ENCODE peak calls at places on chromosomes 2 and 18, in four cellular contexts. F is HL-60, A is K562, U is GM12878. D is an unnamed sample.

GRCh38 chr2:222861411-222862067 is 703 bp downstream of the ACSL3 start:
- DNase-seq in F (no peak), U (no peak), A (peak), D (peak)

GRCh38 chr2:235920216-235920615 is 248.0 kb downstream of the GBX2 start:
- DNase-seq in A (no peak), F (no peak), U (no peak), D (no peak)

GRCh38 chr2:177165103-177165583 is 47.5 kb upstream of the HNRNPA3 start:
- DNase-seq in F (no peak), U (peak), A (no peak), D (no peak)

GRCh38 chr2:25725877-25726276 is 52.5 kb upstream of the DTNB start:
- DNase-seq in F (no peak), U (no peak), A (no peak), D (no peak)

GRCh38 chr2:238924496-238925195 is 76.8 kb downstream of the TWIST2 start:
- DNase-seq in U (no peak), A (no peak), F (no peak), D (no peak)

GRCh38 chr18:9684901-9685738 is 23.0 kb upstream of the RAB31 start:
- DNase-seq in F (no peak), A (no peak), U (no peak), D (no peak)

GRCh38 chr2:101305492-101306123 is 2.9 kb downstream of the RNF149 start:
- DNase-seq in A (no peak), U (no peak), F (no peak), D (no peak)

GRCh38 chr2:715847-716573 is 38.8 kb upstream of the TMEM18 start:
- DNase-seq in U (no peak), F (no peak), A (no peak), D (no peak)

GRCh38 chr2:150146879-150147278 is 340.6 kb downstream of the RND3 start:
- DNase-seq in F (no peak), A (no peak), U (no peak), D (no peak)

GRCh38 chr2:111659361-111660281 is 224.4 kb downstream of the ANAPC1 start:
- DNase-seq in U (no peak), A (no peak), F (peak), D (no peak)

GRCh38 chr2:16394072-16394985 is 271.3 kb downstream of the CYRIA start:
- DNase-seq in U (no peak), A (no peak), F (no peak), D (no peak)

GRCh38 chr18:66497351-66497750 is 106.5 kb downstream of the CDH19 start:
- DNase-seq in U (no peak), F (no peak), A (no peak), D (no peak)

GRCh38 chr18:6961331-6961730 is 156.3 kb downstream of the LAMA1 start:
- DNase-seq in A (no peak), U (no peak), F (no peak), D (no peak)

GRCh38 chr18:74264303-74265020 is 27.3 kb downstream of the CYB5A start:
- DNase-seq in U (peak), F (no peak), A (no peak), D (no peak)

GRCh38 chr2:156841321-156841720 is 405.1 kb downstream of the GPD2 start:
- DNase-seq in U (no peak), F (no peak), A (no peak), D (no peak)

GRCh38 chr2:172380436-172381274 is 46.7 kb upstream of the ITGA6 start:
- DNase-seq in U (no peak), F (peak), A (no peak), D (no peak)

GRCh38 chr2:61218817-61219170 is 56.8 kb downstream of the C2orf74 start:
- DNase-seq in U (no peak), A (no peak), F (no peak), D (no peak)
- TF ChIP-seq SPI1 in U (no peak), A (no peak), F (no peak), D (no peak)

DNA sequence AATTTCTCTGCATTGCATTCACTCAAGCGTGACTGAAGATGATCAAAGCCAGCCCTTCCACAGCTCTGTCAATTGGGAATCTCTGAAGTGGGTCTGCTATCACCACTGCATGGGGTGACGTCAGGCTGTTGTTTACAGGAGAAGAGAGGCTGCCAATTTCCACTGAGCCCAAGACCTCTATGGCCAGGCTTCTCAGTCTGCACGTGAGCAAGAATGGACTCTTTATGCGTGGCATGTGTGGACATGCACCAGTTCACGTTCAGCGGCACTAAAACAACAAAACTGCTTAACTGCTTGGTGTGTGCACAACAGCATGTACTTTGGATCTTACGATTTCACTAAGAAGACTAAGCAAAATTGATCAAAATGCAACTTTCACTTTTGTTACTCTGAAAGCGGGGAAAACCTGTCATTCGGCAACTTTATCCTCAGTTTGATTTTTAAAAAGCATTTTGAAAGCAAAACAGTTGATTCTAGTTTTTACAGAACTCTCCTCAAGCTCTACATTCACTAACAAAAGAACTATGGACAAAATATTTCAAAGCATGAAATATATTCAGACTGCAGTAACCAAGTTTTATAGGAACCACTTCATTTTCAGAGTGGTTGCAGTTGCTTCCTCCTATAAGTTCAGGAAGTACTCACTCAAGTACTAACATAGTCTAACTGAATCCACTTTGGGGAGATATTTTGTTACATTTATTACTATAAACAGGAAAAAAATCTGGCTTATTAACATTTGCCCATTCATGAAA is 77.0 kb upstream of the SERTAD2 start:
- DNase-seq in F (no peak), U (peak), A (no peak), D (no peak)
- TF ChIP-seq SPI1 in F (no peak), U (no peak), A (no peak), D (no peak)

GRCh38 chr18:11852048-11852341 is 782 bp downstream of the CHMP1B start:
- DNase-seq in U (no peak), A (no peak), F (no peak), D (no peak)
- TF ChIP-seq SPI1 in U (no peak), A (no peak), F (no peak), D (no peak)

DNA sequence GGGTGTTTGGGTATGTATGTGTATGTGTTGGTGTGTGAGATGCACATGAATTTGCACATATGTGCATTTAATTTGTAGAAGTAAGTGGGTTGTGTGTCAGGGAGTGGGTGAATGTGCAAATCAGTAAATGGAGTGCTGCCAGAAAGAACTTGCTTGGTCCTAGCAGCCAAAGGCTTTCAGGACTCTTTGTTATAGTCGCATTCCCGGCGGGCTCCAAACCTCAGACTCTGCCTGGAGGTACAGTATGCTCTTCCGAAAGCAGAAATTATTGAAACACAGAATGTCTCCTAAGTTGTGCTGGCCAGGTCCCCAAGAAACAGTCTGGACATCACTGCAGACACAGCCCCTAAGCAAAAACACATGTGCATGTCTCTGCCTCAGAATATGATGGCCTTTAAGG is 232.4 kb downstream of the INSIG2 start:
- DNase-seq in F (no peak), U (no peak), A (no peak), D (no peak)
- TF ChIP-seq SPI1 in F (no peak), U (no peak), A (no peak), D (no peak)

GRCh38 chr2:165237056-165237455 is 2.2 kb upstream of the SCN2A start:
- DNase-seq in A (no peak), F (no peak), U (no peak), D (no peak)

GRCh38 chr2:165240927-165241326 is 1.7 kb downstream of the SCN2A start:
- DNase-seq in A (no peak), U (no peak), F (no peak), D (no peak)

GRCh38 chr2:165239826-165240618 is 808 bp downstream of the SCN2A start:
- DNase-seq in F (no peak), A (no peak), U (no peak), D (no peak)

GRCh38 chr2:165239230-165239629 is at the start of gene SCN2A:
- DNase-seq in A (peak), F (peak), U (no peak), D (no peak)

DNA sequence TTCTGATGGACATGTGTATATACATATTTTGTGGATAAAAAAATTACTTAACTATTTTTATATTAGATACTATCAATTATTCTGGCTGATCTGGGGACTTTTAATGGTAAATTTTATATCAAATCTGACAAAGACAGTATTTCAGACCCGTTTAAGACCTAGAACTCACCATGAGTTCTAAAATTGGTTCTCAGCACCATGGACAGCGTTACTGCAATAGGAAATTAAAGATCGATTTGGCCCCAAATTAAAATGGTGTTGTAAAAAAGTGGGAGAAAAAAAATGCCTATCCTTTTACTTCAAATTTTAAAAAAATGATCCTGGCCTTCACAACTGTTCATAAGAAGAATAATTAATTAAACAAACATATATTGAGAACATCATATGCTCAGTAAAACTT is 919 bp upstream of the SCN2A start:
- DNase-seq in A (peak), U (no peak), F (no peak), D (no peak)
- TF ChIP-seq SPI1 in A (no peak), U (no peak), F (no peak), D (no peak)

DNA sequence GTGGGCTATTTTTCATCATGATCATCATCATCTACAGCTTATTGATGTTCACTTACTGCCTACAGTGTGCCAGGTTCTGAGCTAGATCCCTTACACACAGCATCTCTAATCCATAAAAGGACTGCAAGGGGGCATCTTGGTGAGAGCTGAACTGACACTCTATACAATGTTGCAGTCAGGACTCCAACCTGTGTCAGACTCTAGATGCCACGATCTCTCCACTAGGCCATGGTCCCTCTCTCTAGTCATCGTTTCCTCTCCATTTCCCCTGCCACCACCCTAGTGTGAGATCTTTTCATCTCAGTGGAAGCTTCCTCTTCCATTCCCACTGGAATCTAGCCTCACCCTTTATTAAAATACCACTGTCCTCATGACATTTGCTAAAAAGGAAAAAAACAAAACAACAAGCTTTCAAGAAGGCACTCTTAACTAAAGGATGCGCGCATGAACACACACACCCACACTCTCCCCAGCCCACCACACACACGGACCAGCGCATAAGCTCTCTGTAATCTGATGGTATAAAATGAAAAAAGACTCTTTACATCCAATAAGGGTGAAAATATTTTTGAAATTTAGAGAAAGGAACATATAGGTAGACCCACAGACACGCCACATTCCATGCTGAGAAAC is 93.4 kb upstream of the THOC1 start:
- DNase-seq in U (no peak), A (no peak), F (no peak), D (no peak)
- TF ChIP-seq SPI1 in U (no peak), A (no peak), F (no peak), D (no peak)

D was measured in GM12891.